ENCODE peak calls at places on chromosomes 16 and 17, in five cellular contexts. E is transverse colon, Y is ovary, Z is tibial nerve, N is H1. R is an unnamed sample.

GRCh38 chr16:3578610-3579551 is 1.7 kb upstream of the NLRC3 start:
- DNase-seq in E (peak; percentile 62), Y (no peak), Z (no peak), N (no peak), R (no peak)

GRCh38 chr17:73696251-73696650 is 52.0 kb upstream of the SDK2 start:
- DNase-seq in E (no peak), Y (no peak), Z (no peak), N (no peak), R (no peak)

GRCh38 chr17:58568050-58568830 is 53.8 kb upstream of the MTMR4 start:
- DNase-seq in E (no peak), Y (no peak), Z (no peak), N (no peak), R (no peak)

GRCh38 chr17:40474419-40475002 is 26.9 kb downstream of the TNS4 start:
- DNase-seq in E (no peak), Y (peak; percentile 84), Z (no peak), N (no peak), R (peak; percentile 82)

GRCh38 chr16:2483160-2483559 is 8.2 kb downstream of the TBC1D24 start:
- DNase-seq in E (no peak), Y (no peak), Z (no peak), N (no peak), R (no peak)

GRCh38 chr17:53629188-53629587 is 193.5 kb upstream of the KIF2B start:
- DNase-seq in E (no peak), Y (no peak), Z (no peak), N (no peak), R (no peak)

GRCh38 chr16:2096853-2097620 is 38.7 kb downstream of the PKD1 start:
- DNase-seq in E (no peak), Y (no peak), Z (no peak), N (no peak), R (no peak)

GRCh38 chr16:24734382-24734781 is 4.9 kb downstream of the TNRC6A start:
- DNase-seq in E (no peak), Y (no peak), Z (no peak), N (no peak), R (no peak)

GRCh38 chr16:5918553-5919127 is 821.0 kb upstream of the EEF2KMT start:
- DNase-seq in E (peak; percentile 33), Y (no peak), Z (no peak), N (no peak), R (no peak)

GRCh38 chr16:3580271-3580670 is 3.1 kb upstream of the NLRC3 start:
- DNase-seq in E (no peak), Y (no peak), Z (no peak), N (no peak), R (no peak)

GRCh38 chr16:28846933-28847273 is 755 bp upstream of the TUFM start:
- DNase-seq in E (no peak), Y (no peak), Z (no peak), N (no peak), R (peak; percentile 25)

GRCh38 chr17:48426019-48426418 is 4.0 kb downstream of the SKAP1 start:
- DNase-seq in E (no peak), Y (no peak), Z (no peak), N (no peak), R (no peak)

GRCh38 chr17:18087610-18088491 is at the start of gene DRG2:
- DNase-seq in E (peak; percentile 94), Y (peak; percentile 96), Z (peak; percentile 87), N (peak; percentile 75), R (peak; percentile 92)

GRCh38 chr17:75524269-75524970 is 1.1 kb upstream of the LLGL2 start:
- DNase-seq in E (no peak), Y (no peak), Z (no peak), N (no peak), R (no peak)

GRCh38 chr17:46832945-46833839 is 14.7 kb upstream of the WNT3 start:
- DNase-seq in E (no peak), Y (no peak), Z (no peak), N (no peak), R (peak; percentile 51)

GRCh38 chr17:1647802-1648581 is 1.7 kb downstream of the RILP start:
- DNase-seq in E (peak; percentile 53), Y (no peak), Z (no peak), N (no peak), R (no peak)

GRCh38 chr16:23967018-23967417 is 131.2 kb downstream of the PRKCB start:
- DNase-seq in E (no peak), Y (peak; percentile 74), Z (no peak), N (no peak), R (peak; percentile 81)

GRCh38 chr17:20127660-20128413 is 118.7 kb downstream of the SPECC1 start:
- DNase-seq in E (no peak), Y (no peak), Z (no peak), N (no peak), R (no peak)

GRCh38 chr17:42422412-42422957 is 571 bp downstream of the CAVIN1 start:
- DNase-seq in E (no peak), Y (peak; percentile 62), Z (no peak), N (no peak), R (no peak)

GRCh38 chr16:11205754-11206459 is 50.1 kb downstream of the SOCS1 start:
- DNase-seq in E (peak; percentile 45), Y (no peak), Z (no peak), N (no peak), R (no peak)

GRCh38 chr17:1532836-1533602 is 16.6 kb upstream of the INPP5K start:
- DNase-seq in E (no peak), Y (no peak), Z (no peak), N (peak; percentile 31), R (peak; percentile 32)

GRCh38 chr17:79778504-79779087 is 648 bp downstream of the CBX2 start:
- DNase-seq in E (no peak), Y (peak; percentile 73), Z (no peak), N (no peak), R (no peak)

GRCh38 chr16:82627811-82628339 is 1.1 kb downstream of the CDH13 start:
- DNase-seq in E (peak; percentile 26), Y (no peak), Z (no peak), N (no peak), R (no peak)

GRCh38 chr17:42642377-42642776 is 16.7 kb upstream of the TUBG2 start:
- DNase-seq in E (no peak), Y (no peak), Z (no peak), N (no peak), R (no peak)

GRCh38 chr17:75102385-75102821 is 7.4 kb upstream of the ARMC7 start:
- DNase-seq in E (no peak), Y (no peak), Z (no peak), N (no peak), R (no peak)

GRCh38 chr16:88478115-88478514 is 25.0 kb downstream of the ZFPM1 start:
- DNase-seq in E (no peak), Y (no peak), Z (no peak), N (no peak), R (no peak)

GRCh38 chr17:36671144-36671543 is 69.8 kb downstream of the MRM1 start:
- DNase-seq in E (no peak), Y (no peak), Z (no peak), N (no peak), R (no peak)
- H3K27ac ChIP-seq in E (no peak overlapping the region), Y (no peak overlapping the region), Z (no peak overlapping the region), N (no peak overlapping the region), R (no peak overlapping the region)

DNA sequence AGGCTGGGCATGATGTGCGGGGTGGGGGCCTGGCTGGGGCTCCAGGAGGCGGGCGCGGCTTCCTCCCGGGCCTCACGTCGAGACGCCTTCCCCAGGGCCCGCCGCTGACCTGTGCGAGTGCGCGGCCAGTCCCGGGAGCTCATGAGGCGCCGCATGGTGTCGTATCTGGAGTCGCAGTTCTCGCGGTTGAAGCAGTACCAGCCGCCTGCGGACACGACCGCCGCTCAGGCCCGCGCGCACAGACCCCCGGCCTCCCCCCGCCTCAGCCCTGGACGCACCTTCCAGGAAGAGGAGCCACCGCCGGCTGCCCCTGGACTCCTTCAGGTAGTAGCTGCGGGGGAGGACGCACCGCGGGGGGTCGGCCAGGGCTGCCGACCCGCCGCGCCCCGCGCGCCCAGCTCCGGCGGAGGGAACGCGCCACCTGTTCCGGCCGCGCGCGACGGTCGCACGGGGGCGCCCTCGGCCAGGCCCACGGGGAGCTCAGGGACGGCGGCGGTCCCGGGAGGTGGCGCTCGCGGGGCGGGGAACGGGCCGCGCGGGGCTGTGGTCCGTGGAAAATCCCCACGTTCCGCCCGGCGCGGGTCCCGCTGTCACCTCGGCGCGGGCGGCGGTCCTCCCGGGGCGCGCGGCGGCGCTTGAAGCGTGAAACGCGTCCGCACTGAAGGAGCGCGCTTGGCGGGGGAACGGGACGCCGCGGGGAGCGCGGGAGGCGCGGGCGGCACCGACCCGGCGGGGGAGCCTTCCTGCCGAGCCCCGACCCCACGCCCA is 1.4 kb downstream of the NOTUM start:
- DNase-seq in E (peak; percentile 82), Y (peak; percentile 80), Z (peak; percentile 52), N (no peak), R (peak; percentile 63)
- H3K4me3 ChIP-seq in E (no peak overlapping the region), Y (peak overlapping the region; percentile 9), Z (peak overlapping the region; percentile 22), N (peak overlapping the region; percentile 52), R (peak overlapping the region; percentile 24)

GRCh38 chr17:50881182-50881581 is 15.0 kb upstream of the TOB1 start:
- DNase-seq in E (no peak), Y (no peak), Z (no peak), N (no peak), R (no peak)
- H3K27ac ChIP-seq in E (no peak overlapping the region), Y (no peak overlapping the region), Z (no peak overlapping the region), N (no peak overlapping the region), R (no peak overlapping the region)

GRCh38 chr16:79601978-79602609 is 1.6 kb upstream of the MAF start:
- DNase-seq in E (peak; percentile 87), Y (peak; percentile 87), Z (peak; percentile 79), N (peak; percentile 54), R (peak; percentile 91)
- H3K4me3 ChIP-seq in E (no peak overlapping the region), Y (peak overlapping the region; percentile 93), Z (peak overlapping the region; percentile 89), N (peak overlapping the region; percentile 75), R (peak overlapping the region; percentile 79)